ENCODE peak calls at places on chromosomes 1 and 21, in seven cellular contexts. One of them, this sample, is unnamed.

GRCh38 chr1:77036560-77036959 is 169.3 kb downstream of the ST6GALNAC5 start:
- DNase-seq in AG04450: peak
- DNase-seq in fibroblast of mammary gland: peak
- DNase-seq in CD8-positive, alpha-beta T cell: no peak
- DNase-seq in neural progenitor cell: peak
- DNase-seq in uterus: no peak
- DNase-seq in GM12878: no peak
- DNase-seq in this sample: no peak

GRCh38 chr1:151574575-151575529 is 34.7 kb downstream of the TUFT1 start:
- DNase-seq in AG04450: no peak
- DNase-seq in fibroblast of mammary gland: peak
- DNase-seq in CD8-positive, alpha-beta T cell: no peak
- DNase-seq in neural progenitor cell: no peak
- DNase-seq in uterus: no peak
- DNase-seq in GM12878: no peak
- DNase-seq in this sample: no peak

GRCh38 chr1:27122652-27123051 is 32.3 kb downstream of the SLC9A1 start:
- DNase-seq in AG04450: no peak
- DNase-seq in fibroblast of mammary gland: peak
- DNase-seq in CD8-positive, alpha-beta T cell: no peak
- DNase-seq in neural progenitor cell: no peak
- DNase-seq in uterus: no peak
- DNase-seq in GM12878: no peak
- DNase-seq in this sample: no peak

GRCh38 chr1:89261926-89262540 is 10.6 kb downstream of the GBP5 start:
- DNase-seq in AG04450: no peak
- DNase-seq in fibroblast of mammary gland: no peak
- DNase-seq in CD8-positive, alpha-beta T cell: no peak
- DNase-seq in neural progenitor cell: peak
- DNase-seq in uterus: peak
- DNase-seq in GM12878: no peak
- DNase-seq in this sample: no peak

GRCh38 chr1:210072129-210072528 is 134.1 kb downstream of the SYT14 start:
- DNase-seq in AG04450: no peak
- DNase-seq in fibroblast of mammary gland: peak
- DNase-seq in CD8-positive, alpha-beta T cell: no peak
- DNase-seq in neural progenitor cell: no peak
- DNase-seq in uterus: no peak
- DNase-seq in GM12878: no peak
- DNase-seq in this sample: no peak

GRCh38 chr1:43511394-43511793 is 19.3 kb upstream of the PTPRF start:
- DNase-seq in AG04450: no peak
- DNase-seq in fibroblast of mammary gland: no peak
- DNase-seq in CD8-positive, alpha-beta T cell: no peak
- DNase-seq in neural progenitor cell: no peak
- DNase-seq in uterus: no peak
- DNase-seq in GM12878: no peak
- DNase-seq in this sample: peak

GRCh38 chr1:5944848-5945167 is 47.4 kb downstream of the NPHP4 start:
- DNase-seq in AG04450: no peak
- DNase-seq in fibroblast of mammary gland: no peak
- DNase-seq in CD8-positive, alpha-beta T cell: no peak
- DNase-seq in neural progenitor cell: no peak
- DNase-seq in uterus: no peak
- DNase-seq in GM12878: no peak
- DNase-seq in this sample: peak

GRCh38 chr1:104648269-104648691 is 898.6 kb downstream of the AMY1C start:
- DNase-seq in AG04450: no peak
- DNase-seq in fibroblast of mammary gland: no peak
- DNase-seq in CD8-positive, alpha-beta T cell: no peak
- DNase-seq in neural progenitor cell: peak
- DNase-seq in uterus: no peak
- DNase-seq in GM12878: no peak
- DNase-seq in this sample: no peak

GRCh38 chr1:30523055-30524020 is 200.0 kb downstream of the MATN1 start:
- DNase-seq in AG04450: no peak
- DNase-seq in fibroblast of mammary gland: peak
- DNase-seq in CD8-positive, alpha-beta T cell: no peak
- DNase-seq in neural progenitor cell: no peak
- DNase-seq in uterus: peak
- DNase-seq in GM12878: no peak
- DNase-seq in this sample: peak

GRCh38 chr1:167790117-167790516 is 68.3 kb downstream of the MPZL1 start:
- DNase-seq in AG04450: no peak
- DNase-seq in fibroblast of mammary gland: no peak
- DNase-seq in CD8-positive, alpha-beta T cell: no peak
- DNase-seq in neural progenitor cell: no peak
- DNase-seq in uterus: no peak
- DNase-seq in GM12878: no peak
- DNase-seq in this sample: no peak

GRCh38 chr21:23016617-23017016 is 2018.4 kb downstream of the NCAM2 start:
- DNase-seq in AG04450: no peak
- DNase-seq in fibroblast of mammary gland: no peak
- DNase-seq in CD8-positive, alpha-beta T cell: no peak
- DNase-seq in neural progenitor cell: peak
- DNase-seq in uterus: no peak
- DNase-seq in GM12878: no peak
- DNase-seq in this sample: no peak

GRCh38 chr1:220151454-220151853 is 57.5 kb downstream of the IARS2 start:
- DNase-seq in AG04450: no peak
- DNase-seq in fibroblast of mammary gland: peak
- DNase-seq in CD8-positive, alpha-beta T cell: no peak
- DNase-seq in neural progenitor cell: no peak
- DNase-seq in uterus: no peak
- DNase-seq in GM12878: no peak
- DNase-seq in this sample: no peak

GRCh38 chr1:181391297-181391905 is 91.9 kb upstream of the CACNA1E start:
- DNase-seq in AG04450: no peak
- DNase-seq in fibroblast of mammary gland: no peak
- DNase-seq in CD8-positive, alpha-beta T cell: no peak
- DNase-seq in neural progenitor cell: peak
- DNase-seq in uterus: no peak
- DNase-seq in GM12878: no peak
- DNase-seq in this sample: no peak

GRCh38 chr1:202122639-202123335 is at the start of gene GPR37L1:
- DNase-seq in AG04450: no peak
- DNase-seq in fibroblast of mammary gland: peak
- DNase-seq in CD8-positive, alpha-beta T cell: no peak
- DNase-seq in neural progenitor cell: peak
- DNase-seq in uterus: peak
- DNase-seq in GM12878: no peak
- DNase-seq in this sample: no peak

GRCh38 chr1:47533176-47534039 is 95.6 kb downstream of the FOXD2 start:
- DNase-seq in AG04450: peak
- DNase-seq in fibroblast of mammary gland: peak
- DNase-seq in CD8-positive, alpha-beta T cell: no peak
- DNase-seq in neural progenitor cell: peak
- DNase-seq in uterus: peak
- DNase-seq in GM12878: no peak
- DNase-seq in this sample: peak

GRCh38 chr1:189409774-189410173 is 1067.9 kb downstream of the BRINP3 start:
- DNase-seq in AG04450: no peak
- DNase-seq in fibroblast of mammary gland: no peak
- DNase-seq in CD8-positive, alpha-beta T cell: no peak
- DNase-seq in neural progenitor cell: no peak
- DNase-seq in uterus: no peak
- DNase-seq in GM12878: no peak
- DNase-seq in this sample: no peak

GRCh38 chr1:201275266-201275666 is 8.0 kb upstream of the PKP1 start:
- DNase-seq in AG04450: no peak
- DNase-seq in fibroblast of mammary gland: peak
- DNase-seq in CD8-positive, alpha-beta T cell: no peak
- DNase-seq in neural progenitor cell: no peak
- DNase-seq in uterus: no peak
- DNase-seq in GM12878: no peak
- DNase-seq in this sample: no peak

GRCh38 chr21:29025328-29025713 is 853 bp downstream of the USP16 start:
- DNase-seq in AG04450: no peak
- DNase-seq in fibroblast of mammary gland: peak
- DNase-seq in CD8-positive, alpha-beta T cell: no peak
- DNase-seq in neural progenitor cell: peak
- DNase-seq in uterus: no peak
- DNase-seq in GM12878: no peak
- DNase-seq in this sample: no peak

GRCh38 chr1:248714248-248714647 is 11.7 kb upstream of the OR14I1 start:
- DNase-seq in AG04450: no peak
- DNase-seq in fibroblast of mammary gland: peak
- DNase-seq in CD8-positive, alpha-beta T cell: no peak
- DNase-seq in neural progenitor cell: peak
- DNase-seq in uterus: no peak
- DNase-seq in GM12878: no peak
- DNase-seq in this sample: no peak

GRCh38 chr1:24364605-24364974 is 45.4 kb downstream of the GRHL3 start:
- DNase-seq in AG04450: no peak
- DNase-seq in fibroblast of mammary gland: peak
- DNase-seq in CD8-positive, alpha-beta T cell: no peak
- DNase-seq in neural progenitor cell: peak
- DNase-seq in uterus: no peak
- DNase-seq in GM12878: no peak
- DNase-seq in this sample: no peak

GRCh38 chr1:212858461-212859265 is 588 bp downstream of the FLVCR1 start:
- DNase-seq in AG04450: no peak
- DNase-seq in fibroblast of mammary gland: peak
- DNase-seq in CD8-positive, alpha-beta T cell: no peak
- DNase-seq in neural progenitor cell: peak
- DNase-seq in uterus: no peak
- DNase-seq in GM12878: no peak
- DNase-seq in this sample: peak

DNA sequence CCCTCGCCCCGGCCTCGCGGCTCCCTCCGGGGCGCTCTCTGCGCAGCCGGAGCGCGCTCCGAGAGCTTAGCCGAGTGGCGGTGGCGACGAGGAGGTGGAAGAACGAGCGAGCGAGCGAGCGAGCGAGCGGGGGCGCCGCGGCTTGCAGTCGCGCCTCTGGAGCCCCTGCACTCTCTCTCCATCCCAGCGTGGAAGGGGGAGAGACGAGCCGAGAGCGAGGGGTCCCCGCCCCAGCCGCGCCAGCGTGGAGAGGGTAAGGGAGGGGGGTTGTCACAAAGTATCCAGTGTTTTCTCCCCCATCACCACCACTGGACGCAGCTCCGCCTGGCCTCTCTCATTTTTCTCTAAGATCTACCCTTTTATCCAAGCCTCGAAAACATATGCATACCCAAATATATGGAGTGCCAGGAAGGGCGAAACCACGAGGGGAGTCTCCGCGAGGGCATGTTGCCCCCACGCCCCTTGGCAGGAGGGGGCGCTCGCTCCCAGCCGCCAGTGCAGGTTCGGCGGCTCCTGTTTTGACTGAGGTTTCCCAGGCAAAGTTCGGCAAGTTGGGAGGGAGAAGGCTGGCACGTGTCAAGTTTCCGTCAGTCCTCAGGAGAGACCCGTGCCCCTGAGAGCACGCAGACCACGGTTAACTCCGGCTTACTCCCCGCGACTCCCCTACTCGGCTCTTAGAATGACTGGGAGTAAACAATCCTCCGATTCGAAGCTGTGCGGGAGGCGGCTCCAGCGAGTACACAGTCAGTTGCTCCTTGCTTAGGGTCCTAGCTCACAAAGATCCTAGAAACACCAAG is 569 bp upstream of the DAB1 start:
- DNase-seq in AG04450: no peak
- DNase-seq in fibroblast of mammary gland: peak
- DNase-seq in CD8-positive, alpha-beta T cell: no peak
- DNase-seq in neural progenitor cell: peak
- DNase-seq in uterus: no peak
- DNase-seq in GM12878: no peak
- DNase-seq in this sample: peak
- TF ChIP-seq CTCF in AG04450: peak
- TF ChIP-seq CTCF in fibroblast of mammary gland: peak
- TF ChIP-seq CTCF in CD8-positive, alpha-beta T cell: no peak
- TF ChIP-seq CTCF in neural progenitor cell: peak
- TF ChIP-seq CTCF in uterus: no peak
- TF ChIP-seq CTCF in GM12878: no peak
- TF ChIP-seq CTCF in this sample: peak

GRCh38 chr1:64669098-64669675 is 75.7 kb upstream of the RAVER2 start:
- DNase-seq in AG04450: no peak
- DNase-seq in fibroblast of mammary gland: no peak
- DNase-seq in CD8-positive, alpha-beta T cell: no peak
- DNase-seq in neural progenitor cell: no peak
- DNase-seq in uterus: no peak
- DNase-seq in GM12878: no peak
- DNase-seq in this sample: no peak

GRCh38 chr1:64664287-64664686 is 80.6 kb upstream of the RAVER2 start:
- DNase-seq in AG04450: no peak
- DNase-seq in fibroblast of mammary gland: no peak
- DNase-seq in CD8-positive, alpha-beta T cell: no peak
- DNase-seq in neural progenitor cell: peak
- DNase-seq in uterus: no peak
- DNase-seq in GM12878: no peak
- DNase-seq in this sample: no peak

GRCh38 chr1:64659478-64659877 is 85.4 kb upstream of the RAVER2 start:
- DNase-seq in AG04450: no peak
- DNase-seq in fibroblast of mammary gland: no peak
- DNase-seq in CD8-positive, alpha-beta T cell: no peak
- DNase-seq in neural progenitor cell: no peak
- DNase-seq in uterus: no peak
- DNase-seq in GM12878: no peak
- DNase-seq in this sample: no peak

GRCh38 chr1:64663654-64664053 is 81.2 kb upstream of the RAVER2 start:
- DNase-seq in AG04450: no peak
- DNase-seq in fibroblast of mammary gland: peak
- DNase-seq in CD8-positive, alpha-beta T cell: no peak
- DNase-seq in neural progenitor cell: peak
- DNase-seq in uterus: no peak
- DNase-seq in GM12878: no peak
- DNase-seq in this sample: no peak
- TF ChIP-seq CTCF in AG04450: peak
- TF ChIP-seq CTCF in fibroblast of mammary gland: peak
- TF ChIP-seq CTCF in CD8-positive, alpha-beta T cell: no peak
- TF ChIP-seq CTCF in neural progenitor cell: peak
- TF ChIP-seq CTCF in uterus: no peak
- TF ChIP-seq CTCF in GM12878: no peak
- TF ChIP-seq CTCF in this sample: peak

GRCh38 chr1:36307601-36308330 is 1.6 kb downstream of the SH3D21 start:
- DNase-seq in AG04450: no peak
- DNase-seq in fibroblast of mammary gland: no peak
- DNase-seq in CD8-positive, alpha-beta T cell: no peak
- DNase-seq in neural progenitor cell: no peak
- DNase-seq in uterus: no peak
- DNase-seq in GM12878: no peak
- DNase-seq in this sample: no peak
- TF ChIP-seq CTCF in AG04450: no peak
- TF ChIP-seq CTCF in fibroblast of mammary gland: no peak
- TF ChIP-seq CTCF in CD8-positive, alpha-beta T cell: no peak
- TF ChIP-seq CTCF in neural progenitor cell: no peak
- TF ChIP-seq CTCF in uterus: no peak
- TF ChIP-seq CTCF in GM12878: no peak
- TF ChIP-seq CTCF in this sample: no peak

GRCh38 chr1:246532519-246532918 is 25.4 kb upstream of the SMYD3 start:
- DNase-seq in AG04450: no peak
- DNase-seq in fibroblast of mammary gland: no peak
- DNase-seq in CD8-positive, alpha-beta T cell: no peak
- DNase-seq in neural progenitor cell: no peak
- DNase-seq in uterus: no peak
- DNase-seq in GM12878: no peak
- DNase-seq in this sample: no peak
- TF ChIP-seq CTCF in AG04450: peak
- TF ChIP-seq CTCF in fibroblast of mammary gland: peak
- TF ChIP-seq CTCF in CD8-positive, alpha-beta T cell: no peak
- TF ChIP-seq CTCF in neural progenitor cell: no peak
- TF ChIP-seq CTCF in uterus: no peak
- TF ChIP-seq CTCF in GM12878: no peak
- TF ChIP-seq CTCF in this sample: no peak

GRCh38 chr1:150186789-150187559 is 37.3 kb downstream of the PLEKHO1 start:
- DNase-seq in AG04450: no peak
- DNase-seq in fibroblast of mammary gland: peak
- DNase-seq in CD8-positive, alpha-beta T cell: no peak
- DNase-seq in neural progenitor cell: peak
- DNase-seq in uterus: no peak
- DNase-seq in GM12878: no peak
- DNase-seq in this sample: no peak
- TF ChIP-seq CTCF in AG04450: peak
- TF ChIP-seq CTCF in fibroblast of mammary gland: peak
- TF ChIP-seq CTCF in CD8-positive, alpha-beta T cell: peak
- TF ChIP-seq CTCF in neural progenitor cell: peak
- TF ChIP-seq CTCF in uterus: peak
- TF ChIP-seq CTCF in GM12878: peak
- TF ChIP-seq CTCF in this sample: peak